ENCODE peak calls at places on chromosome 19, in eight cellular contexts. One of them, this sample, is unnamed.
A peak's percentile ranks its signal among the peaks of the same experiment; 100 is the strongest.

GRCh38 chr19:55502197-55502952 is 14.1 kb downstream of the SSC5D start:
- DNase-seq in BJ: no peak
- DNase-seq in Karpas-422: no peak
- DNase-seq in OCI-LY7: no peak
- DNase-seq in HL-60: no peak
- DNase-seq in A673: no peak
- DNase-seq in choroid plexus epithelial cell: no peak
- DNase-seq in omental fat pad: no peak
- DNase-seq in this sample: no peak

GRCh38 chr19:12995596-12996541 is 594 bp downstream of the NFIX start:
- DNase-seq in OCI-LY7: no peak
- DNase-seq in A673: peak; percentile 35
- DNase-seq in Karpas-422: no peak
- DNase-seq in choroid plexus epithelial cell: peak; percentile 38
- DNase-seq in HL-60: no peak
- DNase-seq in omental fat pad: no peak
- DNase-seq in BJ: no peak
- DNase-seq in this sample: peak; percentile 72

GRCh38 chr19:47742636-47743035 is 2.7 kb upstream of the NOP53 start:
- DNase-seq in BJ: no peak
- DNase-seq in omental fat pad: no peak
- DNase-seq in Karpas-422: no peak
- DNase-seq in A673: no peak
- DNase-seq in HL-60: no peak
- DNase-seq in OCI-LY7: no peak
- DNase-seq in choroid plexus epithelial cell: peak; percentile 53
- DNase-seq in this sample: no peak

GRCh38 chr19:9644472-9644871 is 23.4 kb upstream of the ZNF561 start:
- DNase-seq in OCI-LY7: no peak
- DNase-seq in A673: no peak
- DNase-seq in BJ: no peak
- DNase-seq in Karpas-422: no peak
- DNase-seq in HL-60: no peak
- DNase-seq in choroid plexus epithelial cell: no peak
- DNase-seq in omental fat pad: no peak
- DNase-seq in this sample: no peak

GRCh38 chr19:55526216-55527196 is 10.4 kb downstream of the SBK2 start:
- DNase-seq in A673: peak; percentile 21
- DNase-seq in choroid plexus epithelial cell: peak; percentile 92
- DNase-seq in HL-60: peak; percentile 63
- DNase-seq in omental fat pad: no peak
- DNase-seq in Karpas-422: no peak
- DNase-seq in OCI-LY7: no peak
- DNase-seq in BJ: no peak
- DNase-seq in this sample: no peak

GRCh38 chr19:16585808-16586476 is 13.7 kb upstream of the SLC35E1 start:
- DNase-seq in HL-60: peak; percentile 17
- DNase-seq in omental fat pad: no peak
- DNase-seq in Karpas-422: peak; percentile 81
- DNase-seq in BJ: no peak
- DNase-seq in choroid plexus epithelial cell: no peak
- DNase-seq in A673: no peak
- DNase-seq in OCI-LY7: peak; percentile 85
- DNase-seq in this sample: no peak

GRCh38 chr19:32358311-32358710 is 12.9 kb downstream of the ZNF507 start:
- DNase-seq in HL-60: no peak
- DNase-seq in omental fat pad: no peak
- DNase-seq in BJ: no peak
- DNase-seq in A673: no peak
- DNase-seq in OCI-LY7: no peak
- DNase-seq in Karpas-422: no peak
- DNase-seq in choroid plexus epithelial cell: no peak
- DNase-seq in this sample: no peak

GRCh38 chr19:34049944-34050343 is 122.4 kb upstream of the LSM14A start:
- DNase-seq in choroid plexus epithelial cell: no peak
- DNase-seq in HL-60: no peak
- DNase-seq in OCI-LY7: no peak
- DNase-seq in BJ: no peak
- DNase-seq in A673: no peak
- DNase-seq in Karpas-422: no peak
- DNase-seq in omental fat pad: no peak
- DNase-seq in this sample: no peak

GRCh38 chr19:33953592-33953991 is 156.9 kb downstream of the KCTD15 start:
- DNase-seq in HL-60: no peak
- DNase-seq in OCI-LY7: no peak
- DNase-seq in BJ: no peak
- DNase-seq in omental fat pad: no peak
- DNase-seq in choroid plexus epithelial cell: peak; percentile 21
- DNase-seq in A673: no peak
- DNase-seq in Karpas-422: no peak
- DNase-seq in this sample: no peak

This sample was measured in ascending aorta.